ENCODE peak calls at places on chromosomes 13 and 19, in four cellular contexts. One of them, this sample, is unnamed.

GRCh38 chr13:76992548-76993001 is 694 bp downstream of the CLN5 start:
- DNase-seq in SK-N-SH: peak; percentile 29
- DNase-seq in K562: no peak
- DNase-seq in GM12878: no peak
- DNase-seq in this sample: no peak

GRCh38 chr13:74187564-74187963 is 53.4 kb upstream of the KLF12 start:
- DNase-seq in SK-N-SH: no peak
- DNase-seq in K562: no peak
- DNase-seq in GM12878: no peak
- DNase-seq in this sample: no peak

GRCh38 chr19:47035127-47035494 is 13.3 kb downstream of the TMEM160 start:
- DNase-seq in SK-N-SH: peak; percentile 38
- DNase-seq in K562: peak; percentile 71
- DNase-seq in GM12878: no peak
- DNase-seq in this sample: no peak

GRCh38 chr13:27339299-27339698 is 68.7 kb downstream of the RASL11A start:
- DNase-seq in SK-N-SH: peak; percentile 61
- DNase-seq in K562: peak; percentile 42
- DNase-seq in GM12878: no peak
- DNase-seq in this sample: no peak

GRCh38 chr19:46783670-46784069 is 4.7 kb downstream of the SLC1A5 start:
- DNase-seq in SK-N-SH: no peak
- DNase-seq in K562: peak; percentile 29
- DNase-seq in GM12878: no peak
- DNase-seq in this sample: no peak

GRCh38 chr13:19153782-19154450 is 27.7 kb downstream of the TUBA3C start:
- DNase-seq in SK-N-SH: peak; percentile 50
- DNase-seq in K562: peak; percentile 54
- DNase-seq in GM12878: no peak
- DNase-seq in this sample: no peak

GRCh38 chr19:15198006-15198356 is 2.8 kb downstream of the NOTCH3 start:
- DNase-seq in SK-N-SH: no peak
- DNase-seq in K562: no peak
- DNase-seq in GM12878: no peak
- DNase-seq in this sample: no peak

GRCh38 chr19:50837300-50837699 is 3.9 kb upstream of the KLK15 start:
- DNase-seq in SK-N-SH: no peak
- DNase-seq in K562: no peak
- DNase-seq in GM12878: no peak
- DNase-seq in this sample: no peak

GRCh38 chr13:79659161-79659560 is 178.2 kb downstream of the NDFIP2 start:
- DNase-seq in SK-N-SH: peak; percentile 33
- DNase-seq in K562: no peak
- DNase-seq in GM12878: no peak
- DNase-seq in this sample: no peak

GRCh38 chr19:30855475-30855874 is 483.3 kb downstream of the ZNF536 start:
- DNase-seq in SK-N-SH: no peak
- DNase-seq in K562: no peak
- DNase-seq in GM12878: no peak
- DNase-seq in this sample: no peak

GRCh38 chr13:101514100-101514499 is 61.6 kb downstream of the ITGBL1 start:
- DNase-seq in SK-N-SH: no peak
- DNase-seq in K562: no peak
- DNase-seq in GM12878: no peak
- DNase-seq in this sample: no peak

GRCh38 chr19:17210296-17210695 is 4.9 kb upstream of the USE1 start:
- DNase-seq in SK-N-SH: no peak
- DNase-seq in K562: no peak
- DNase-seq in GM12878: no peak
- DNase-seq in this sample: no peak

GRCh38 chr13:72208112-72208645 is 341.2 kb upstream of the DACH1 start:
- DNase-seq in SK-N-SH: peak; percentile 9
- DNase-seq in K562: no peak
- DNase-seq in GM12878: no peak
- DNase-seq in this sample: no peak

GRCh38 chr13:80214050-80214449 is 126.9 kb downstream of the SPRY2 start:
- DNase-seq in SK-N-SH: no peak
- DNase-seq in K562: no peak
- DNase-seq in GM12878: no peak
- DNase-seq in this sample: no peak

GRCh38 chr19:45164577-45165335 is 4.0 kb upstream of the NKPD1 start:
- DNase-seq in SK-N-SH: no peak
- DNase-seq in K562: peak; percentile 62
- DNase-seq in GM12878: peak; percentile 64
- DNase-seq in this sample: peak; percentile 85

GRCh38 chr19:45883881-45884681 is 1.9 kb downstream of the IRF2BP1 start:
- DNase-seq in SK-N-SH: peak; percentile 19
- DNase-seq in K562: no peak
- DNase-seq in GM12878: no peak
- DNase-seq in this sample: no peak

GRCh38 chr19:19758164-19758563 is 25.3 kb upstream of the ZNF14 start:
- DNase-seq in SK-N-SH: peak; percentile 20
- DNase-seq in K562: no peak
- DNase-seq in GM12878: no peak
- DNase-seq in this sample: no peak

GRCh38 chr13:36515466-36515865 is 83.2 kb downstream of the CCNA1 start:
- DNase-seq in SK-N-SH: no peak
- DNase-seq in K562: no peak
- DNase-seq in GM12878: no peak
- DNase-seq in this sample: no peak

GRCh38 chr19:41627966-41628675 is 1.2 kb upstream of the CEACAM4 start:
- DNase-seq in SK-N-SH: no peak
- DNase-seq in K562: no peak
- DNase-seq in GM12878: no peak
- DNase-seq in this sample: no peak

GRCh38 chr19:34298891-34299510 is 44.6 kb downstream of the GARRE1 start:
- DNase-seq in SK-N-SH: no peak
- DNase-seq in K562: no peak
- DNase-seq in GM12878: no peak
- DNase-seq in this sample: no peak

GRCh38 chr13:90746230-90746629 is 601.3 kb upstream of the MIR17HG start:
- DNase-seq in SK-N-SH: no peak
- DNase-seq in K562: no peak
- DNase-seq in GM12878: no peak
- DNase-seq in this sample: no peak

GRCh38 chr13:81636120-81636519 is 1295.2 kb upstream of the SPRY2 start:
- DNase-seq in SK-N-SH: no peak
- DNase-seq in K562: no peak
- DNase-seq in GM12878: no peak
- DNase-seq in this sample: no peak

GRCh38 chr13:43008591-43008990 is 14.8 kb upstream of the DNAJC15 start:
- DNase-seq in SK-N-SH: no peak
- DNase-seq in K562: no peak
- DNase-seq in GM12878: no peak
- DNase-seq in this sample: no peak

GRCh38 chr19:44530777-44531176 is 1.3 kb upstream of the CEACAM20 start:
- DNase-seq in SK-N-SH: no peak
- DNase-seq in K562: no peak
- DNase-seq in GM12878: no peak
- DNase-seq in this sample: no peak

GRCh38 chr19:28468701-28469459 is 744.1 kb downstream of the UQCRFS1 start:
- DNase-seq in SK-N-SH: no peak
- DNase-seq in K562: no peak
- DNase-seq in GM12878: no peak
- DNase-seq in this sample: no peak

GRCh38 chr13:81916471-81916870 is 1575.5 kb upstream of the SPRY2 start:
- DNase-seq in SK-N-SH: no peak
- DNase-seq in K562: no peak
- DNase-seq in GM12878: no peak
- DNase-seq in this sample: no peak

GRCh38 chr19:31283701-31284100 is 65.5 kb downstream of the TSHZ3 start:
- DNase-seq in SK-N-SH: no peak
- DNase-seq in K562: no peak
- DNase-seq in GM12878: no peak
- DNase-seq in this sample: no peak

GRCh38 chr19:35449347-35450043 is 1.4 kb downstream of the FFAR2 start:
- DNase-seq in SK-N-SH: peak; percentile 37
- DNase-seq in K562: no peak
- DNase-seq in GM12878: no peak
- DNase-seq in this sample: no peak

GRCh38 chr19:50510700-50511068 is 307 bp downstream of the JOSD2 start:
- DNase-seq in SK-N-SH: no peak
- DNase-seq in K562: no peak
- DNase-seq in GM12878: no peak
- DNase-seq in this sample: no peak

GRCh38 chr13:40640845-40641458 is 25.5 kb downstream of the FOXO1 start:
- DNase-seq in SK-N-SH: no peak
- DNase-seq in K562: no peak
- DNase-seq in GM12878: no peak
- DNase-seq in this sample: no peak

GRCh38 chr13:48009298-48009697 is 8.2 kb upstream of the SUCLA2 start:
- DNase-seq in SK-N-SH: no peak
- DNase-seq in K562: no peak
- DNase-seq in GM12878: no peak
- DNase-seq in this sample: no peak

GRCh38 chr13:97222934-97223710 is 989 bp downstream of the MBNL2 start:
- DNase-seq in SK-N-SH: no peak
- DNase-seq in K562: no peak
- DNase-seq in GM12878: no peak
- DNase-seq in this sample: no peak

GRCh38 chr19:51572908-51573307 is 1.8 kb downstream of the ZNF175 start:
- DNase-seq in SK-N-SH: no peak
- DNase-seq in K562: no peak
- DNase-seq in GM12878: no peak
- DNase-seq in this sample: no peak

GRCh38 chr19:40630571-40631160 is 29.5 kb downstream of the LTBP4 start:
- DNase-seq in SK-N-SH: peak; percentile 16
- DNase-seq in K562: no peak
- DNase-seq in GM12878: no peak
- DNase-seq in this sample: no peak

GRCh38 chr13:111387945-111388600 is 67.6 kb downstream of the TEX29 start:
- DNase-seq in SK-N-SH: no peak
- DNase-seq in K562: no peak
- DNase-seq in GM12878: no peak
- DNase-seq in this sample: no peak

GRCh38 chr13:94007072-94007471 is 472.4 kb downstream of the DCT start:
- DNase-seq in SK-N-SH: no peak
- DNase-seq in K562: no peak
- DNase-seq in GM12878: no peak
- DNase-seq in this sample: no peak

GRCh38 chr13:101514695-101515275 is 62.3 kb downstream of the ITGBL1 start:
- DNase-seq in SK-N-SH: peak; percentile 17
- DNase-seq in K562: peak; percentile 5
- DNase-seq in GM12878: no peak
- DNase-seq in this sample: no peak

DNA sequence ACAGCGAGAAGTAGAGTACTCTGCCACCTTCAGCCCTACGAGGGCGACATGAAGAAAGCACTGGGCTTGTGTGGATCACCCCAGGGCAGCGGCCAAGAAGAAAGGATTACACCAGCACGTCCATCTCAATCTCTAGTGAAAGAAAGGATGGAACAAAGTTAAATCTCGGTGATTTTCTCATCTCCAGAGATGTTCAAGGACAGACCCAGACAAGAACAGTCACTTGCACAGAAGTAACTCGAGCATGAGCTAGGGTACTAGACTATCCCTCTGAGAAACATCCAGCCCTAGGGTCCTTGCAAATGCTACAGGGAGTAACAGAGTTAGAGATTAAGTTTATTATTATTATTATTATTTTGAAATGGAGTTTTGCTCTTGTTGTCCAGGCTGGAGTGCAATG is 106.7 kb downstream of the CRYL1 start:
- DNase-seq in SK-N-SH: no peak
- DNase-seq in K562: no peak
- DNase-seq in GM12878: no peak
- DNase-seq in this sample: no peak
- TF ChIP-seq TAF1 in SK-N-SH: no peak
- TF ChIP-seq TAF1 in K562: no peak
- TF ChIP-seq TAF1 in GM12878: no peak
- TF ChIP-seq TAF1 in this sample: no peak

GRCh38 chr19:3017923-3018322 is 11.2 kb downstream of the TLE2 start:
- DNase-seq in SK-N-SH: no peak
- DNase-seq in K562: no peak
- DNase-seq in GM12878: no peak
- DNase-seq in this sample: no peak
- TF ChIP-seq TAF1 in SK-N-SH: no peak
- TF ChIP-seq TAF1 in K562: no peak
- TF ChIP-seq TAF1 in GM12878: no peak
- TF ChIP-seq TAF1 in this sample: no peak

GRCh38 chr19:12665646-12666304 is 767 bp downstream of the MAN2B1 start:
- DNase-seq in SK-N-SH: no peak
- DNase-seq in K562: no peak
- DNase-seq in GM12878: no peak
- DNase-seq in this sample: no peak

GRCh38 chr19:12666305-12667048 is at the start of the genes MAN2B1 and WDR83:
- DNase-seq in SK-N-SH: peak; percentile 98
- DNase-seq in K562: peak; percentile 94
- DNase-seq in GM12878: no peak
- DNase-seq in this sample: peak; percentile 89

GRCh38 chr19:12667903-12668302 is 1.3 kb downstream of the WDR83 start:
- DNase-seq in SK-N-SH: no peak
- DNase-seq in K562: no peak
- DNase-seq in GM12878: no peak
- DNase-seq in this sample: no peak

GRCh38 chr19:12665281-12665573 is 1.3 kb downstream of the MAN2B1 start:
- DNase-seq in SK-N-SH: no peak
- DNase-seq in K562: no peak
- DNase-seq in GM12878: peak; percentile 61
- DNase-seq in this sample: peak; percentile 76

GRCh38 chr19:12664406-12665280 is 1.9 kb downstream of the MAN2B1 start:
- DNase-seq in SK-N-SH: peak; percentile 81
- DNase-seq in K562: peak; percentile 71
- DNase-seq in GM12878: no peak
- DNase-seq in this sample: no peak
- TF ChIP-seq TAF1 in SK-N-SH: no peak
- TF ChIP-seq TAF1 in K562: no peak
- TF ChIP-seq TAF1 in GM12878: no peak
- TF ChIP-seq TAF1 in this sample: no peak

DNA sequence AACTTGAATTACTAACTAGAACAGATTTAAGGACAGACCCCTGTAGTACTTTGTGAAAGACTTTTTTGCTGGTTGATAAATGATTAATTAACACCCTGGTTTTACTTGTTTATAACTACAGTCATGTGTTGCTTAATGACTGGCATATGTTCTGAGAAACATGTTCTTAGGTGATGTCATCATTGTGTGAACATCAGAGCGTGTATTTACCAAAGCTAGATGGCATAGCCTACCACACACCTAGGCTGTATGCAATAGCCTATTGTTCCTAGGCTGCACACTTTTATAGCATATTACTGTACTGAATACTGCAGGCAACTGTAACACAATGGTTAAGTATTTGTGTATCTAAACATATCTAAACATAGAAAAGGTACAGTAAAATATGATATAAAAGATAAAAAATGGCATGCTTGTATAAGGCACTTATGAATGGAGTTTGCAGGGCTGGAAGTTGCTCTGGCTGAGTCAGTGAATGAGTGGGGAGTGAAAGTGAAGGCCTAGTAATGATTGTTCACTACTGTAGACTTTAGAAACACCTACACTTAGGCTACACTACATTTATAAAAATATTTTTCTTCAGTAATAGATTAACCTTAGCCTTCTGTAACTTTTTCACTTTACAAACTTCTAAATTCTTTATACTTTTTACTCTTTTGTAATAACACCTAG is 260.3 kb downstream of the KCNRG start:
- DNase-seq in SK-N-SH: no peak
- DNase-seq in K562: no peak
- DNase-seq in GM12878: no peak
- DNase-seq in this sample: no peak
- TF ChIP-seq TAF1 in SK-N-SH: no peak
- TF ChIP-seq TAF1 in K562: no peak
- TF ChIP-seq TAF1 in GM12878: no peak
- TF ChIP-seq TAF1 in this sample: no peak

This sample was measured in GM12891.